ENCODE peak calls at places on chromosomes 13 and 19, in seven cellular contexts. M is GM12865; N is C1 segment of cervical spinal cord; J is stomach; I is activated naive CD4-positive, alpha-beta T cell treated with Interleukin-2 at 50 U/mL for 16 hours; X is dorsolateral prefrontal cortex; V is non-pigmented ciliary epithelial cell. P is an unnamed sample.

GRCh38 chr19:38350883-38351282 is 15.3 kb downstream of the CATSPERG start:
- DNase-seq in M (no peak), N (no peak), J (no peak), I (no peak), X (no peak), V (no peak), P (no peak)

GRCh38 chr13:43953370-43953769 is 73.7 kb downstream of the LACC1 start:
- DNase-seq in M (no peak), N (no peak), J (no peak), I (no peak), X (no peak), V (no peak), P (no peak)

GRCh38 chr13:89380101-89380500 is 1708.9 kb downstream of the SLITRK5 start:
- DNase-seq in M (peak), N (no peak), J (peak), I (no peak), X (no peak), V (no peak), P (no peak)

GRCh38 chr19:49210108-49210900 is 52.7 kb downstream of the TRPM4 start:
- DNase-seq in M (peak), N (no peak), J (no peak), I (peak), X (no peak), V (no peak), P (no peak)

GRCh38 chr19:294819-295686 is 3.9 kb upstream of the PLPP2 start:
- DNase-seq in M (peak), N (no peak), J (peak), I (peak), X (no peak), V (no peak), P (no peak)

GRCh38 chr19:43470288-43470687 is 4.9 kb upstream of the LYPD3 start:
- DNase-seq in M (no peak), N (no peak), J (no peak), I (no peak), X (no peak), V (no peak), P (no peak)

GRCh38 chr19:17988161-17988560 is 19.8 kb upstream of the ARRDC2 start:
- DNase-seq in M (no peak), N (no peak), J (no peak), I (no peak), X (no peak), V (no peak), P (no peak)

GRCh38 chr13:36872621-36873020 is 47.4 kb downstream of the SMAD9 start:
- DNase-seq in M (no peak), N (peak), J (no peak), I (no peak), X (no peak), V (no peak), P (peak)

GRCh38 chr19:31548941-31549340 is 199.7 kb upstream of the TSHZ3 start:
- DNase-seq in M (no peak), N (no peak), J (no peak), I (no peak), X (no peak), V (peak), P (no peak)